ENCODE peak calls at places on chromosome 7, in nine cellular contexts. M, C, U, O, L, Y, W, V and Q are unnamed samples.

GRCh38 chr7:84022686-84023308 is 171.8 kb downstream of the SEMA3A start:
- DNase-seq in M (no peak), C (no peak), U (no peak), O (peak; percentile 82), L (no peak), Y (peak; percentile 91), W (no peak), V (peak; percentile 98), Q (no peak)

GRCh38 chr7:49643321-49643720 is 130.1 kb upstream of the VWC2 start:
- DNase-seq in M (no peak), C (no peak), U (no peak), O (no peak), L (no peak), Y (no peak), W (no peak), V (no peak), Q (no peak)

GRCh38 chr7:64959072-64959747 is 31.6 kb downstream of the ZNF117 start:
- DNase-seq in M (no peak), C (no peak), U (no peak), O (peak; percentile 24), L (no peak), Y (no peak), W (no peak), V (no peak), Q (no peak)

GRCh38 chr7:105678811-105679495 is 97.7 kb upstream of the EFCAB10 start:
- DNase-seq in M (peak; percentile 80), C (peak; percentile 82), U (peak; percentile 81), O (no peak), L (peak; percentile 73), Y (peak; percentile 72), W (no peak), V (no peak), Q (no peak)

GRCh38 chr7:158546626-158547025 is 41.0 kb downstream of the PTPRN2 start:
- DNase-seq in M (no peak), C (no peak), U (no peak), O (no peak), L (no peak), Y (no peak), W (no peak), V (no peak), Q (no peak)

GRCh38 chr7:29609162-29610030 is 45.8 kb downstream of the PRR15 start:
- DNase-seq in M (no peak), C (no peak), U (no peak), O (peak; percentile 30), L (no peak), Y (peak; percentile 88), W (no peak), V (peak; percentile 93), Q (no peak)

GRCh38 chr7:6276911-6277408 is 4.5 kb upstream of the CYTH3 start:
- DNase-seq in M (no peak), C (peak; percentile 20), U (no peak), O (no peak), L (no peak), Y (no peak), W (no peak), V (no peak), Q (no peak)

GRCh38 chr7:1537631-1538412 is 7.3 kb downstream of the MAFK start:
- DNase-seq in M (peak; percentile 90), C (peak; percentile 87), U (peak; percentile 81), O (no peak), L (peak; percentile 99), Y (peak; percentile 20), W (peak; percentile 91), V (no peak), Q (peak; percentile 91)

GRCh38 chr7:45893374-45893995 is 5.2 kb downstream of the IGFBP1 start:
- DNase-seq in M (no peak), C (no peak), U (no peak), O (no peak), L (no peak), Y (no peak), W (no peak), V (no peak), Q (no peak)

GRCh38 chr7:12540850-12541249 is 29.7 kb upstream of the SCIN start:
- DNase-seq in M (no peak), C (no peak), U (no peak), O (no peak), L (no peak), Y (no peak), W (no peak), V (no peak), Q (no peak)

GRCh38 chr7:85102813-85103350 is 84.0 kb downstream of the SEMA3D start:
- DNase-seq in M (no peak), C (no peak), U (no peak), O (no peak), L (no peak), Y (peak; percentile 60), W (peak; percentile 33), V (no peak), Q (no peak)

GRCh38 chr7:85103352-85103751 is 83.5 kb downstream of the SEMA3D start:
- DNase-seq in M (no peak), C (no peak), U (no peak), O (no peak), L (no peak), Y (peak; percentile 31), W (no peak), V (no peak), Q (no peak)

GRCh38 chr7:85104432-85105205 is 82.2 kb downstream of the SEMA3D start:
- DNase-seq in M (no peak), C (no peak), U (no peak), O (no peak), L (no peak), Y (peak; percentile 80), W (peak; percentile 60), V (no peak), Q (no peak)

GRCh38 chr7:85103962-85104361 is 82.9 kb downstream of the SEMA3D start:
- DNase-seq in M (no peak), C (no peak), U (no peak), O (no peak), L (no peak), Y (peak; percentile 53), W (no peak), V (no peak), Q (no peak)

DNA sequence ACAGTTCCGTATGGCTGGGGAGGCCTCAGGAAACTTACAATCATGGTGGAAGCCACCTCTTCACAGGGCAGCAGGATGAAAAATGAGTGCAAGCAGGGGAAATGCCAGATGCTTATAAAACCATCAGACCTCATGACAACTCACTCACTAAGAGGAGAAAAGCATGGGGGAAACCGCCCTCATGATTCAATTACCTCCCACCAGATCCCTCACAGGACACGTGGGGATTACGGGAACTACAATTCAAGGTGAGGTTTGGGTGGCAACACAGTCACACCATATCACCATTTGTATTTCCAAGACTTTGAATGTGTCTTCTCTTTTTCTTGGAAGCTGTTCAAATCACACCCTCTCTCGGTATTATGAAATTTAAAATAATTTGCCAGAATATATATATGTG is 80.1 kb downstream of the SEMA3D start:
- DNase-seq in M (no peak), C (no peak), U (no peak), O (no peak), L (no peak), Y (no peak), W (no peak), V (no peak), Q (no peak)
- H3K4me3 ChIP-seq in M (no peak overlapping the region), C (no peak overlapping the region), U (no peak overlapping the region), O (no peak overlapping the region), L (no peak overlapping the region), Y (no peak overlapping the region), W (no peak overlapping the region), V (no peak overlapping the region), Q (no peak overlapping the region)

GRCh38 chr7:120981888-120982615 is 6.5 kb upstream of the CPED1 start:
- DNase-seq in M (no peak), C (no peak), U (no peak), O (no peak), L (no peak), Y (peak; percentile 66), W (no peak), V (no peak), Q (no peak)
- TF ChIP-seq CTCF in M (no peak), C (no peak), U (no peak), O (no peak), L (no peak), Y (no peak), W (no peak), V (no peak), Q (no peak)

GRCh38 chr7:155298834-155299538 is 1.3 kb downstream of the INSIG1 start:
- DNase-seq in M (peak; percentile 95), C (peak; percentile 97), U (peak; percentile 96), O (no peak), L (peak; percentile 81), Y (peak; percentile 90), W (peak; percentile 81), V (peak; percentile 95), Q (peak; percentile 81)
- H3K36me3 ChIP-seq in M (peaks cover 17% of the 10 kb centered on the region), C (peaks cover 29% of the 10 kb centered on the region), U (peaks cover 35% of the 10 kb centered on the region), O (no peaks in the 10 kb centered on the region), L (no peaks in the 10 kb centered on the region), Y (peaks cover 20% of the 10 kb centered on the region), W (peaks cover 3% of the 10 kb centered on the region), V (peaks cover 33% of the 10 kb centered on the region), Q (peaks cover 1% of the 10 kb centered on the region)

GRCh38 chr7:116967254-116967922 is 14.1 kb downstream of the ST7 start:
- DNase-seq in M (no peak), C (no peak), U (no peak), O (no peak), L (no peak), Y (no peak), W (no peak), V (no peak), Q (no peak)

GRCh38 chr7:116967983-116968382 is 14.7 kb downstream of the ST7 start:
- DNase-seq in M (no peak), C (no peak), U (no peak), O (no peak), L (no peak), Y (no peak), W (no peak), V (no peak), Q (no peak)

GRCh38 chr7:116957874-116958273 is 4.6 kb downstream of the ST7 start:
- DNase-seq in M (no peak), C (no peak), U (no peak), O (no peak), L (no peak), Y (no peak), W (no peak), V (no peak), Q (no peak)

GRCh38 chr7:116966606-116967005 is 13.3 kb downstream of the ST7 start:
- DNase-seq in M (no peak), C (no peak), U (no peak), O (no peak), L (no peak), Y (no peak), W (no peak), V (no peak), Q (no peak)

GRCh38 chr7:116963234-116963633 is 9.9 kb downstream of the ST7 start:
- DNase-seq in M (no peak), C (no peak), U (no peak), O (no peak), L (no peak), Y (no peak), W (no peak), V (no peak), Q (no peak)
- H3K4me3 ChIP-seq in M (no peak overlapping the region), C (no peak overlapping the region), U (no peak overlapping the region), O (no peak overlapping the region), L (no peak overlapping the region), Y (no peak overlapping the region), W (no peak overlapping the region), V (no peak overlapping the region), Q (no peak overlapping the region)

GRCh38 chr7:157238087-157238486 is 98.7 kb upstream of the DNAJB6 start:
- DNase-seq in M (no peak), C (no peak), U (no peak), O (no peak), L (no peak), Y (no peak), W (no peak), V (no peak), Q (no peak)
- TF ChIP-seq CTCF in M (no peak), C (no peak), U (no peak), O (peak; percentile 63), L (no peak), Y (peak; percentile 29), W (no peak), V (peak; percentile 46), Q (peak; percentile 20)